ENCODE peak calls at places on chromosomes 3 and 15, in five cellular contexts. E is H1, F is HepG2, Z is GM12878, T is HCT116. Q is an unnamed sample.

GRCh38 chr3:134320749-134321148 is 53.5 kb downstream of the AMOTL2 start:
- DNase-seq in Z (no peak), E (no peak), T (peak; percentile 60), F (no peak), Q (no peak)

GRCh38 chr15:70299931-70300858 is 202.5 kb upstream of the TLE3 start:
- DNase-seq in Z (peak; percentile 78), T (no peak), F (no peak), E (no peak), Q (no peak)

GRCh38 chr15:42984534-42985034 is 64.0 kb upstream of the TTBK2 start:
- DNase-seq in T (no peak), Z (no peak), E (no peak), F (no peak), Q (no peak)

GRCh38 chr15:71411538-71412482 is 296.5 kb downstream of the THSD4 start:
- DNase-seq in E (no peak), F (no peak), T (no peak), Z (no peak), Q (no peak)

GRCh38 chr15:68230157-68231100 is 901 bp upstream of the CLN6 start:
- DNase-seq in E (no peak), F (no peak), T (no peak), Z (peak; percentile 51), Q (no peak)

GRCh38 chr3:64266065-64266874 is 41.0 kb upstream of the PRICKLE2 start:
- DNase-seq in F (peak; percentile 3), Z (no peak), E (no peak), T (no peak), Q (no peak)

GRCh38 chr15:101242999-101243336 is 8.9 kb downstream of the CHSY1 start:
- DNase-seq in F (no peak), Z (no peak), T (no peak), E (no peak), Q (no peak)

GRCh38 chr15:87722941-87723691 is 533.4 kb downstream of the NTRK3 start:
- DNase-seq in E (no peak), T (no peak), F (no peak), Z (no peak), Q (no peak)

GRCh38 chr3:160545481-160545880 is 19.9 kb downstream of the KPNA4 start:
- DNase-seq in F (no peak), Z (no peak), E (no peak), T (no peak), Q (no peak)

GRCh38 chr3:120678984-120679383 is 3.1 kb downstream of the HGD start:
- DNase-seq in Z (no peak), E (no peak), F (no peak), T (no peak), Q (no peak)

GRCh38 chr3:59764131-59764530 is 714.3 kb upstream of the CFAP20DC start:
- DNase-seq in T (no peak), Z (no peak), F (no peak), E (no peak), Q (no peak)

GRCh38 chr15:28942046-28942445 is 56.3 kb downstream of the APBA2 start:
- DNase-seq in E (no peak), T (no peak), Z (no peak), F (no peak), Q (no peak)

GRCh38 chr3:185411133-185411532 is 48.2 kb downstream of the MAP3K13 start:
- DNase-seq in E (no peak), Z (no peak), T (no peak), F (no peak), Q (no peak)

GRCh38 chr3:68893600-68894239 is 38.6 kb downstream of the TAFA4 start:
- DNase-seq in Z (no peak), F (peak; percentile 18), E (no peak), T (no peak), Q (peak; percentile 11)

GRCh38 chr3:113758389-113759029 is 11.7 kb downstream of the ATP6V1A start:
- DNase-seq in Z (no peak), E (no peak), T (no peak), F (no peak), Q (no peak)

GRCh38 chr15:96409231-96410138 is 79.0 kb downstream of the NR2F2 start:
- DNase-seq in F (peak; percentile 4), E (no peak), Z (no peak), T (no peak), Q (peak; percentile 45)

GRCh38 chr3:187870360-187871203 is 125.3 kb upstream of the BCL6 start:
- DNase-seq in Z (no peak), F (no peak), E (no peak), T (no peak), Q (no peak)

GRCh38 chr3:108118038-108118727 is 27.4 kb upstream of the CD47 start:
- DNase-seq in T (no peak), Z (no peak), F (no peak), E (no peak), Q (no peak)

GRCh38 chr15:98738689-98739411 is 90.5 kb downstream of the IGF1R start:
- DNase-seq in Z (no peak), F (peak; percentile 82), T (no peak), E (no peak), Q (no peak)

GRCh38 chr3:53801319-53801718 is 44.9 kb downstream of the CHDH start:
- DNase-seq in T (no peak), Z (no peak), F (no peak), E (no peak), Q (no peak)

GRCh38 chr3:114538211-114538610 is 244.4 kb downstream of the TIGIT start:
- DNase-seq in F (no peak), E (no peak), Z (no peak), T (no peak), Q (no peak)

GRCh38 chr3:45225465-45226205 is 452 bp downstream of the TMEM158 start:
- DNase-seq in Z (no peak), E (no peak), T (no peak), F (no peak), Q (peak; percentile 75)

GRCh38 chr3:147361671-147362420 is 44.5 kb downstream of the ZIC4 start:
- DNase-seq in E (no peak), F (peak; percentile 23), T (peak; percentile 34), Z (no peak), Q (peak; percentile 58)

GRCh38 chr3:174675426-174675825 is 183.7 kb upstream of the NAALADL2 start:
- DNase-seq in E (no peak), Z (no peak), T (no peak), F (no peak), Q (no peak)

DNA sequence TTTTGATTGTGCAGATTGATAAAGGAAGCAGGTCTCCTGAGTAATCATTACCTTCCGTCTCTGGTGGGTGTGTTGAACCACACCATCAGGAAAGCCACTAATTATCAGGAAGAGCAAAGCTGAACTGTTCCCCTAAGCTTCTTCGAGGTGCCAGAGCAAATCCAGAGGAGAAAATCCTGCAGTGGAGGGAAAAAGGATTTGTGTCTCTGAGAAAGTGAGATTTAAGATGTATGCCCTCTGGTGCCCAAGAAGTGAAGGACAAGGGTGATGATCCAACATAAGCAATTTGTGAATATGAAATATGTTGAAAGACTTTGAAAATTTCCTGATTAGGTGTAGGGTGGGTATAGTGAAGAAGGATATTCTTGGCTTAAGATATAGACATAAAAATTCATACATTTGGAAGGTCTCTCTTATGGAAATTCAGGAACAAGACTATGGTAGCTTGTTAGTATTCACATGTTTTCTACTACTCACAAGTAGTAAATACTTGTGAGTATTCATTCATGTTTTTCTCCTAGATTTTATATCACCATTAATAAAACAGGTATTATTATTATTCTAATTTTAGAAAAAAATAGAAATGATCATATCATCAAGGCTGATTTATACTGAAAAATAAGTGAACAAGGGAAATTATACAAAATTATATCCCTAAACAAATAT is 34.8 kb downstream of the COMMD2 start:
- DNase-seq in T (peak; percentile 65), F (peak; percentile 51), Z (no peak), E (no peak), Q (peak; percentile 49)
- TF ChIP-seq ZNF274 in T (no peak), F (no peak), Z (no peak), E (no peak), Q (no peak)

DNA sequence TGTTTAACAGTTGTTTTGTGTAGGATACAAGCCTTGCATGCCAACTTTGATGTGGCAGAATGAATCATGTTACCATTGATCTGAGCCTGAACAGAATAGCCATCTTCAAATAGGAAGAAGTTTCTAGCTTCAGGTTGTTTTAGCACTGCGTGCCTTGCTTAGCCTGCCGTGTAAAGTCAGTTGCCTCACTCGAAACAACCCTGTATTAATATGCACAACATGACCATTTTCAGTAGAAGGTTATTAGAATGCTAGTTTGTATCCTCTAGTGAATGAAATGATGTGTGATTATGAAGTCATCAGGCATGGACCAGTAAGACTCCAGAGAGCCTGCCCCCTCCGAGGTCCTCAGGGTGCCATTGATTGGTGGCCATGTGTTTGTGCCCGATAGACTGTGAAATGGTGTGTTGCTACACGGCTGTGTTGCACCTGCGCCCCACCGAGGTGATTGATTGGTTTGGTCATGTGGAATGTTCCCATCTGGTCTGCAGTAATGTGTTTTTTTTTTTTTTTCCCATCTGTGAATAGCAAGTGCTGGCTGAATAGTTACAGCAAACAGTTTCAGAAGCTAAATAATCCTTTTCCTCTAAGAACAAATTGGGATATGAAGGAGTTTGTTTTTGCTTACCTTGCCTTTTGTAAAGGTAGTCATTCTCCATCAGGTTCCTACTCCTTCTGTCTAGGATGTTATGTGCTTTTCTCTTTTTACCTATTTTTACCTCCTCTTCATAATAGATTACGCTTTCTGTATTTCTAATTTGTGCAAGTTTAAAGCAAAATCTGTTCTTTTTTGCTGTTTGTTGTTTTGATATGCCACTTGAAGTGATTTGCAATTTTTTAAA is 214.9 kb downstream of the TCF12 start:
- DNase-seq in E (no peak), T (no peak), Z (no peak), F (no peak), Q (no peak)
- TF ChIP-seq SP1 in E (no peak), T (no peak), Z (no peak), F (no peak), Q (no peak)

DNA sequence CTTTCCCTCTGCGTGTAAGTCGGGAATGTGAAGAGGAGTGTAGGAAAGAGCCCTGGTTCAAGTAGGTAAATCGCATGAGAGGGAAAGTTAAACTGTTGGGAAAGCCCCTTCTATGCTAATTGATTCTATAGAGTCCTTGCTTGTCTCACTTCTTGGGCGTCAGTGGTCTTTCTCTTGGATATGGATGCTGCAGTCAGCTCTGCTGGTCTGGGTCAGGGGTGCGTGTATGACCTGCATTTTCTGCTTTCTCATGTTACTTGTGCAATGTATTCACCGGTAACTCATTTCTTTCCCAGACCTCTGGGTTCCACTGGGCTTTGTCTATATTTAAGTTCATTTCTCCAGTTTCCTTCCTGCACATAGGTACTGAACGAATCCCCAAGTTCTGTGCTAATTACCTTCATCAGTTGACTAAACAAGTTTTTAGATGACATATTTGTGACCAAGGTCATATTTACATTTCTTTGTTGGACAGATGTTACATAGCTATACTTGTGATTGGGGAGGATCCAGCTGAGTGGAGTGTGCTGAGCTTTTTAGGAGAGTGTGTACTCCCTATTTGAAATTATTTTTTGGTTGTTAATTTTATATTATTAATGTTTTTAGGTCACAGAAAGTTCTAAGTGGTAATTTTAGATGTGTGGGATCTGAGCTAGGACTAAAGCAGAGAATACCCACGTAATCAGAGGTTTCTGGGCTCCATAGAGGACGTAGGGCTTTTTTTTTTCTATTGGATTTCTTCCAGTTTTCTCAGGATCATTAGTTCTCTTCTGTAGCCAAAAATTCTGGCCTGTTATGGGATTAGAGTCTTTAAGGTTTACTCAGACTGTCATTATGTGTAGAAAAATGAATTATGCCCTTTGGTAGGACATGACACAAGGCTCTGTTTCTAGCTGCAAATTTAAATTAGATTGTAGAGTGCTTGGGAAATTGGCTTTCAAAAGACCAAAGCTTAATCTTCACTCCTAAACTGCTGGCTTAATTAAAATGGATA is 1.6 kb downstream of the SETD5 start:
- DNase-seq in E (no peak), F (peak; percentile 62), T (no peak), Z (no peak), Q (no peak)
- TF ChIP-seq ZNF274 in E (no peak), F (no peak), T (no peak), Z (no peak), Q (no peak)

DNA sequence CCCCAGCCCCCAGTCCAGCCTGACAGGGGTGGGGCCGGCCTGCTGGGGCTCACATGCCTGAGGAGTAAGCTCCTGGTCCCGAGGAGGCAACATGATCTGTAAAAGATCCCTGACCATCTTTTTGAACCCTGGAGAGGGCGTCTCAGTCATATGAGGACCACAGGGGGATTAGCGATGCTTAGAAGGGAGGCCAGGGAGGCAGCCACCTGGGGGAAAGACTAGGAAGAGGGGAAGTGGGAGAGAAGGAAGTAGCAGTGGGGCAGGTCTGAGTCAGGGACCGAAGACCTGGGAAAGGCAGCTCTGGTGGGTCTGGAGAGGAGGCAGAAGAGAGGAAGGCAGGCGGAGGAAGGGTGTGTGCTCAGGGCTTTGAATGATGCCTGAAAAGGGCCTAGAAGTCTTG is 18.9 kb downstream of the PIF1 start:
- DNase-seq in F (no peak), E (no peak), T (no peak), Z (no peak), Q (no peak)
- TF ChIP-seq SP1 in F (no peak), E (no peak), T (no peak), Z (no peak), Q (no peak)

Q was measured in K562.